ENCODE peak calls at places on chromosome 19, in eight cellular contexts. N is BE2C, J is GM23338, H is stomach, X is bronchial epithelial cell, P is glutamatergic neuron, W is choroid plexus epithelial cell, I is endothelial cell. A is an unnamed sample.

GRCh38 chr19:4134351-4134750 is 10.4 kb upstream of the MAP2K2 start:
- DNase-seq in W (no peak), J (no peak), I (no peak), H (no peak), N (no peak), P (no peak), X (no peak), A (no peak)

GRCh38 chr19:17829855-17830566 is 8.7 kb upstream of the INSL3 start:
- DNase-seq in N (peak; percentile 84), W (peak; percentile 33), X (peak; percentile 59), H (no peak), I (peak; percentile 62), J (peak; percentile 94), P (peak; percentile 73), A (no peak)

GRCh38 chr19:18589380-18590272 is 1.0 kb downstream of the REX1BD start:
- DNase-seq in H (peak; percentile 74), I (peak; percentile 76), J (peak; percentile 88), P (peak; percentile 85), N (peak; percentile 93), X (peak; percentile 41), W (peak; percentile 68), A (peak; percentile 64)

GRCh38 chr19:51339313-51339686 is 2.6 kb downstream of the VSIG10L start:
- DNase-seq in W (no peak), N (no peak), I (no peak), J (peak; percentile 91), P (no peak), H (no peak), X (no peak), A (no peak)

GRCh38 chr19:49016067-49016839 is 638 bp downstream of the LHB start:
- DNase-seq in J (no peak), N (no peak), I (no peak), P (no peak), X (no peak), H (no peak), W (no peak), A (no peak)

GRCh38 chr19:6564393-6564792 is 26.6 kb downstream of the CD70 start:
- DNase-seq in X (no peak), N (no peak), P (no peak), I (no peak), J (peak; percentile 44), W (peak; percentile 21), H (no peak), A (no peak)

GRCh38 chr19:8487137-8487851 is 15.1 kb downstream of the PRAM1 start:
- DNase-seq in J (no peak), X (no peak), P (no peak), W (no peak), H (no peak), N (no peak), I (no peak), A (peak; percentile 95)

GRCh38 chr19:21566073-21566472 is 60.7 kb downstream of the ZNF429 start:
- DNase-seq in N (no peak), J (no peak), P (no peak), I (no peak), H (no peak), W (no peak), X (peak; percentile 44), A (no peak)

GRCh38 chr19:8505680-8506401 is 3.4 kb upstream of the PRAM1 start:
- DNase-seq in P (peak; percentile 88), I (peak; percentile 94), X (peak; percentile 41), N (peak; percentile 92), H (peak; percentile 83), W (peak; percentile 68), J (peak; percentile 92), A (peak; percentile 63)

GRCh38 chr19:14418743-14419037 is 451 bp downstream of the DDX39A start:
- DNase-seq in H (no peak), W (no peak), P (no peak), N (no peak), X (peak; percentile 5), I (no peak), J (no peak), A (no peak)

GRCh38 chr19:2410023-2410422 is 17.4 kb downstream of the TIMM13 start:
- DNase-seq in P (no peak), X (no peak), W (no peak), J (no peak), H (no peak), I (no peak), N (no peak), A (no peak)

GRCh38 chr19:7874080-7874856 is at the start of gene PRR36:
- DNase-seq in I (peak; percentile 63), N (peak; percentile 83), X (no peak), P (peak; percentile 87), H (peak; percentile 72), J (peak; percentile 91), W (peak; percentile 29), A (no peak)

GRCh38 chr19:10044390-10044789 is 31.1 kb downstream of the RDH8 start:
- DNase-seq in N (no peak), H (no peak), P (no peak), I (no peak), W (no peak), X (no peak), J (no peak), A (no peak)

GRCh38 chr19:310781-311496 is 19.7 kb upstream of the PLPP2 start:
- DNase-seq in N (no peak), H (peak; percentile 18), J (no peak), X (no peak), P (no peak), W (no peak), I (no peak), A (no peak)

GRCh38 chr19:40589723-40590429 is 11.3 kb upstream of the LTBP4 start:
- DNase-seq in X (no peak), J (no peak), W (no peak), I (no peak), N (no peak), H (no peak), P (no peak), A (no peak)

GRCh38 chr19:12782174-12782423 is 6.7 kb upstream of the HOOK2 start:
- DNase-seq in W (no peak), J (no peak), P (no peak), N (no peak), I (no peak), H (no peak), X (no peak), A (no peak)

GRCh38 chr19:51181377-51181912 is 39.3 kb downstream of the SIGLEC7 start:
- DNase-seq in W (no peak), P (no peak), N (no peak), H (no peak), X (no peak), I (no peak), J (no peak), A (no peak)

GRCh38 chr19:8302357-8302691 is 5.8 kb downstream of the CD320 start:
- DNase-seq in I (peak; percentile 1), H (peak; percentile 27), X (no peak), N (peak; percentile 29), W (peak; percentile 20), J (no peak), P (no peak), A (peak; percentile 45)

GRCh38 chr19:53808710-53809125 is 15.4 kb downstream of the NLRP12 start:
- DNase-seq in X (peak; percentile 34), H (no peak), N (no peak), I (peak; percentile 40), W (peak; percentile 71), J (peak; percentile 87), P (no peak), A (no peak)

GRCh38 chr19:29798783-29799182 is 13.0 kb upstream of the CCNE1 start:
- DNase-seq in P (no peak), W (peak; percentile 48), I (no peak), N (no peak), H (no peak), X (peak; percentile 42), J (no peak), A (no peak)

GRCh38 chr19:43798546-43799409 is 3.5 kb downstream of the LYPD5 start:
- DNase-seq in P (no peak), W (no peak), I (no peak), X (peak; percentile 82), J (peak; percentile 92), H (peak; percentile 62), N (no peak), A (no peak)

GRCh38 chr19:58386576-58387337 is at the start of gene RPS5:
- DNase-seq in N (peak; percentile 96), H (peak; percentile 96), P (peak; percentile 90), J (peak; percentile 99), I (peak; percentile 91), W (peak; percentile 99), X (peak; percentile 97), A (peak; percentile 97)

GRCh38 chr19:45753548-45753947 is 15.5 kb downstream of the SIX5 start:
- DNase-seq in H (no peak), X (no peak), N (no peak), W (no peak), J (peak; percentile 84), I (no peak), P (no peak), A (no peak)
- TF ChIP-seq CTCF in H (no peak), X (no peak), N (no peak), W (peak; percentile 35), J (peak; percentile 69), I (no peak), P (no peak), A (no peak)

GRCh38 chr19:42693760-42694350 is 46.4 kb downstream of the PSG3 start:
- DNase-seq in H (no peak), W (peak; percentile 70), N (peak; percentile 38), P (peak; percentile 19), I (peak; percentile 57), X (peak; percentile 46), J (peak; percentile 86), A (no peak)
- TF ChIP-seq CTCF in H (no peak), W (peak; percentile 88), N (peak; percentile 61), P (no peak), I (peak; percentile 45), X (peak; percentile 91), J (peak; percentile 90), A (no peak)

DNA sequence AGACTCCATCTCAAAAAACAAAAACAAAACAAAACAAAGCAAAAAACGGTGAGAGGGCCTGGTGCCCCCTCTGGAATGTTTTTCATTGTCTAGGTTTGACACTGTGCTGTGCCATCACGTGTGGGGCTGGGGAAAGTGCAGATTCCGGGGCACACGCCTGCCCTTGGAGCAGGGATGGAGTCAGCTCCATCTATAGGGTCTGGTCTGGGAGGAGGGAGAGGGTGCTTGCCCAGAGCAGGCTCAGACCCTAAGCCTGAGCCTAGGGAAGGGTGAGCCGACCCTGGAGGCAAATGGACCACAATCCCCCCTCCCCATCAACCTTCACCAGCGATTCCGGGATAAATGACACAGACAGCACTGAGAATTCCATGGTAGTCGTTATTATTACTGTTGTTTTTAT is 10.9 kb upstream of the ZBTB32 start:
- DNase-seq in N (no peak), P (no peak), H (no peak), X (no peak), J (no peak), I (no peak), W (no peak), A (no peak)
- TF ChIP-seq CTCF in N (no peak), P (no peak), H (no peak), X (no peak), J (no peak), I (no peak), W (no peak), A (no peak)

GRCh38 chr19:32405431-32406160 is at the start of gene DPY19L3:
- DNase-seq in X (peak; percentile 64), N (peak; percentile 95), W (peak; percentile 95), P (peak; percentile 97), H (peak; percentile 97), J (peak; percentile 95), I (peak; percentile 97), A (peak; percentile 94)
- TF ChIP-seq CTCF in X (no peak), N (no peak), W (no peak), P (no peak), H (no peak), J (no peak), I (no peak), A (no peak)